ENCODE peak calls at places on chromosomes 16 and 17, in four cellular contexts. One of them, this sample, is unnamed.

GRCh38 chr17:2214047-2214717 is 89.4 kb downstream of the SMG6 start:
- DNase-seq in HepG2: no peak
- DNase-seq in WTC11: no peak
- DNase-seq in K562: peak; percentile 55
- DNase-seq in this sample: no peak

GRCh38 chr17:79047923-79048825 is 24.2 kb downstream of the C1QTNF1 start:
- DNase-seq in HepG2: no peak
- DNase-seq in WTC11: no peak
- DNase-seq in K562: no peak
- DNase-seq in this sample: no peak

GRCh38 chr17:60165223-60165622 is 15.4 kb downstream of the CA4 start:
- DNase-seq in HepG2: no peak
- DNase-seq in WTC11: no peak
- DNase-seq in K562: no peak
- DNase-seq in this sample: no peak

GRCh38 chr16:66610111-66610820 is 5.8 kb downstream of the CMTM3 start:
- DNase-seq in HepG2: no peak
- DNase-seq in WTC11: no peak
- DNase-seq in K562: no peak
- DNase-seq in this sample: no peak

GRCh38 chr17:32588982-32589381 is 102.2 kb downstream of the CDK5R1 start:
- DNase-seq in HepG2: peak; percentile 11
- DNase-seq in WTC11: peak; percentile 46
- DNase-seq in K562: peak; percentile 29
- DNase-seq in this sample: no peak

GRCh38 chr17:60301644-60302043 is 90.3 kb downstream of the USP32 start:
- DNase-seq in HepG2: no peak
- DNase-seq in WTC11: no peak
- DNase-seq in K562: no peak
- DNase-seq in this sample: no peak

GRCh38 chr16:3774156-3774767 is 56.9 kb upstream of the TRAP1 start:
- DNase-seq in HepG2: no peak
- DNase-seq in WTC11: no peak
- DNase-seq in K562: no peak
- DNase-seq in this sample: no peak

GRCh38 chr17:49003557-49004511 is 6.6 kb downstream of the IGF2BP1 start:
- DNase-seq in HepG2: no peak
- DNase-seq in WTC11: peak; percentile 54
- DNase-seq in K562: peak; percentile 61
- DNase-seq in this sample: no peak

GRCh38 chr16:23026777-23027362 is 122.4 kb downstream of the USP31 start:
- DNase-seq in HepG2: peak; percentile 37
- DNase-seq in WTC11: peak; percentile 58
- DNase-seq in K562: peak; percentile 12
- DNase-seq in this sample: no peak

GRCh38 chr17:51056813-51057510 is 63.7 kb downstream of the SPAG9 start:
- DNase-seq in HepG2: peak; percentile 68
- DNase-seq in WTC11: peak; percentile 40
- DNase-seq in K562: peak; percentile 55
- DNase-seq in this sample: no peak

GRCh38 chr17:48577946-48578615 is at the start of gene HOXB4:
- DNase-seq in HepG2: no peak
- DNase-seq in WTC11: peak; percentile 73
- DNase-seq in K562: peak; percentile 95
- DNase-seq in this sample: peak; percentile 43

GRCh38 chr17:7833011-7833794 is 814 bp upstream of the KDM6B start:
- DNase-seq in HepG2: no peak
- DNase-seq in WTC11: no peak
- DNase-seq in K562: no peak
- DNase-seq in this sample: no peak

GRCh38 chr17:57605734-57606105 is 139.4 kb downstream of the CCDC182 start:
- DNase-seq in HepG2: no peak
- DNase-seq in WTC11: no peak
- DNase-seq in K562: no peak
- DNase-seq in this sample: no peak

GRCh38 chr17:64499805-64500486 is 3.1 kb upstream of the POLG2 start:
- DNase-seq in HepG2: no peak
- DNase-seq in WTC11: no peak
- DNase-seq in K562: no peak
- DNase-seq in this sample: no peak

GRCh38 chr16:66419527-66419926 is 7.6 kb upstream of the BEAN1 start:
- DNase-seq in HepG2: no peak
- DNase-seq in WTC11: no peak
- DNase-seq in K562: no peak
- DNase-seq in this sample: no peak

GRCh38 chr16:8923199-8923598 is 40.5 kb downstream of the USP7 start:
- DNase-seq in HepG2: no peak
- DNase-seq in WTC11: no peak
- DNase-seq in K562: peak; percentile 7
- DNase-seq in this sample: no peak

GRCh38 chr17:68161644-68162428 is 86.0 kb upstream of the AMZ2 start:
- DNase-seq in HepG2: no peak
- DNase-seq in WTC11: no peak
- DNase-seq in K562: no peak
- DNase-seq in this sample: no peak

GRCh38 chr16:2776500-2777139 is 460 bp downstream of the ELOB start:
- DNase-seq in HepG2: no peak
- DNase-seq in WTC11: peak; percentile 37
- DNase-seq in K562: peak; percentile 32
- DNase-seq in this sample: no peak

GRCh38 chr16:77993586-77993985 is 28.8 kb upstream of the CLEC3A start:
- DNase-seq in HepG2: no peak
- DNase-seq in WTC11: no peak
- DNase-seq in K562: no peak
- DNase-seq in this sample: no peak

GRCh38 chr16:48194828-48195566 is 39.2 kb upstream of the ABCC12 start:
- DNase-seq in HepG2: peak; percentile 86
- DNase-seq in WTC11: no peak
- DNase-seq in K562: no peak
- DNase-seq in this sample: no peak

GRCh38 chr17:72890711-72891110 is 201.8 kb downstream of the SLC39A11 start:
- DNase-seq in HepG2: no peak
- DNase-seq in WTC11: no peak
- DNase-seq in K562: peak; percentile 44
- DNase-seq in this sample: no peak

GRCh38 chr16:59339871-59340270 is 605.8 kb upstream of the GOT2 start:
- DNase-seq in HepG2: no peak
- DNase-seq in WTC11: no peak
- DNase-seq in K562: no peak
- DNase-seq in this sample: no peak

GRCh38 chr17:68738044-68738443 is 136.9 kb upstream of the FAM20A start:
- DNase-seq in HepG2: no peak
- DNase-seq in WTC11: no peak
- DNase-seq in K562: no peak
- DNase-seq in this sample: no peak

GRCh38 chr16:2224183-2224486 is 744 bp downstream of the E4F1 start:
- DNase-seq in HepG2: peak; percentile 45
- DNase-seq in WTC11: no peak
- DNase-seq in K562: peak; percentile 77
- DNase-seq in this sample: no peak

GRCh38 chr16:54288592-54289241 is 2.1 kb upstream of the IRX3 start:
- DNase-seq in HepG2: no peak
- DNase-seq in WTC11: no peak
- DNase-seq in K562: no peak
- DNase-seq in this sample: no peak

GRCh38 chr17:48540213-48540612 is 4.7 kb downstream of the HOXB2 start:
- DNase-seq in HepG2: no peak
- DNase-seq in WTC11: no peak
- DNase-seq in K562: no peak
- DNase-seq in this sample: no peak

GRCh38 chr16:30053376-30054015 is 12.1 kb upstream of the ALDOA start:
- DNase-seq in HepG2: no peak
- DNase-seq in WTC11: no peak
- DNase-seq in K562: no peak
- DNase-seq in this sample: no peak

GRCh38 chr16:88783391-88784073 is 1.5 kb downstream of the PIEZO1 start:
- DNase-seq in HepG2: no peak
- DNase-seq in WTC11: no peak
- DNase-seq in K562: no peak
- DNase-seq in this sample: no peak

GRCh38 chr17:66373944-66374817 is 71.8 kb downstream of the PRKCA start:
- DNase-seq in HepG2: no peak
- DNase-seq in WTC11: no peak
- DNase-seq in K562: peak; percentile 54
- DNase-seq in this sample: no peak

GRCh38 chr17:82963104-82963950 is 116.1 kb upstream of the METRNL start:
- DNase-seq in HepG2: no peak
- DNase-seq in WTC11: peak; percentile 86
- DNase-seq in K562: no peak
- DNase-seq in this sample: no peak

GRCh38 chr17:83192161-83192788 is 112.9 kb downstream of the METRNL start:
- DNase-seq in HepG2: no peak
- DNase-seq in WTC11: peak; percentile 4
- DNase-seq in K562: no peak
- DNase-seq in this sample: no peak

DNA sequence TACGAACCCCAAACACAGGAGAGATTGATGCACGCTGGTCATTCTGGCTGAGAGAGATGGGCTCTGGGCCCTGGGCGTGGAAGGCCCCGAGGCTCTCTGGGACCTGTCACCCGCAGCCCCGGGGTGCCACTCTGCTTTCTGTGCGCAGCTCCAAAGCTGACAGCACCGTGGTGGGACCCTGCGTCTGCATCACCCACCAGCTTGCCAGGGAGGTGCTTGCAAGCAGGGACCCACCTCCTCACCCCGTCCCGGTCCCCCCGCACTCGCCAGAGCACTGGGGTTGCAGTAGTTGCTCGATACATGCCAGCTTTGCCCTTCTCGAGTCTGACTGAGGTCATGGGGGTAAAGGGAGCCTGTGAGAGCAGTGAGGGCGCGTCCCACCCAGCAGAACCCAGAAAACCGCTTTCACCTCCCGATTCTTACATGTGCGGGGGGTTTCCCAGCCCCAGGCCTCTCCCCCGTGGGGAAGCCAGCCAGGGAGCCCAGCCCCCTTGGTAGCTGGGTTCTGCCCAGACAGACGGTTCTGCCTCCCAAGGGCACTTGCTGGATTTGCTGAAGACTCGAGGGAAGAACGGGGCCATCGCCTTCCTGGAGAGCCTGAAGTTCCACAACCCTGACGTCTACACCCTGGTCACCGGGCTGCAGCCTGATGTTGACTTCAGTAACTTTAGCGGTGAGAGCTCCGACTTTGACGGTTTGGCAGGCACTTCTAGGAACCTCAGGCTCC is 12.5 kb downstream of the CARD14 start:
- DNase-seq in HepG2: no peak
- DNase-seq in WTC11: no peak
- DNase-seq in K562: no peak
- DNase-seq in this sample: no peak
- TF ChIP-seq CREM in HepG2: no peak
- TF ChIP-seq CREM in WTC11: no peak
- TF ChIP-seq CREM in K562: no peak
- TF ChIP-seq CREM in this sample: no peak

GRCh38 chr16:674968-675883 is at the start of gene RHBDL1:
- DNase-seq in HepG2: peak; percentile 26
- DNase-seq in WTC11: peak; percentile 60
- DNase-seq in K562: peak; percentile 90
- DNase-seq in this sample: no peak
- TF ChIP-seq CREM in HepG2: no peak
- TF ChIP-seq CREM in WTC11: no peak
- TF ChIP-seq CREM in K562: no peak
- TF ChIP-seq CREM in this sample: no peak

DNA sequence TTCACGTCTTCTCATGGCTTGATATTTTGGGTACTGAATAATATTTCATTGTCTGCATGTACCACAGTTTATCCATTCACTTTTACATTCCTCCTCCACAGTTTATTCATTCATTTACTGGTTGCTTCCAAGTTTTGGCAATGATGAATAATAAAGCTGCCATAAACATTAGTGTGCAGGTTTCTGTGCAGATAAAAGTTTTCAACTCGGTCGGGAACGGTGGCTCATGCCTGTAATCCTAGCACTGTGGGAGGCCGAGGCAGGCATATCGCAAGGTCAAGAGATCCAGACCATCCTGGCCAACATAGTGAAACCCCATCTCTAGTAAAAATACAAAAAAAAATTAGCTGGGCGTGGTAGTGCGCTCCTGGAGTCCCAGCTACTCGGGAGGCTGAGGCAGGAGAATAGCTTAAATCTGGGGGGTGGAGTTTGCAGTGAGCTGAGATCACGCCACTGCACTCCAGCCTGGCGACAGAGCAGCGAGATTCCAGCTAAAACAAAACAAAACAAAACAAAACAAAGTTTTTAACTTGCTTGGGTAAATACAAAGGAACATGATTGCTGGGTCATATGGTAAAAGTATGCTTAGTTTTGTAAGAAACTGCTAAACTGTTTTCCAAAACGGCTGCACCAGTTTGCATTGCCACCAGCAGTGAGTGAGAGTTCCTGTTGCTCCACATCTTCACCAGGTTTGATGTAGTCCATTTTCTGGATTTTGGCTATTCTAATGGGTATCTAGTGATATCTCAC is 89.5 kb downstream of the WWP2 start:
- DNase-seq in HepG2: no peak
- DNase-seq in WTC11: no peak
- DNase-seq in K562: no peak
- DNase-seq in this sample: no peak
- TF ChIP-seq CREM in HepG2: no peak
- TF ChIP-seq CREM in WTC11: no peak
- TF ChIP-seq CREM in K562: no peak
- TF ChIP-seq CREM in this sample: no peak

GRCh38 chr17:76090517-76091135 is 11.6 kb downstream of the ZACN start:
- DNase-seq in HepG2: no peak
- DNase-seq in WTC11: no peak
- DNase-seq in K562: no peak
- DNase-seq in this sample: no peak
- TF ChIP-seq CREM in HepG2: no peak
- TF ChIP-seq CREM in WTC11: no peak
- TF ChIP-seq CREM in K562: no peak
- TF ChIP-seq CREM in this sample: no peak

DNA sequence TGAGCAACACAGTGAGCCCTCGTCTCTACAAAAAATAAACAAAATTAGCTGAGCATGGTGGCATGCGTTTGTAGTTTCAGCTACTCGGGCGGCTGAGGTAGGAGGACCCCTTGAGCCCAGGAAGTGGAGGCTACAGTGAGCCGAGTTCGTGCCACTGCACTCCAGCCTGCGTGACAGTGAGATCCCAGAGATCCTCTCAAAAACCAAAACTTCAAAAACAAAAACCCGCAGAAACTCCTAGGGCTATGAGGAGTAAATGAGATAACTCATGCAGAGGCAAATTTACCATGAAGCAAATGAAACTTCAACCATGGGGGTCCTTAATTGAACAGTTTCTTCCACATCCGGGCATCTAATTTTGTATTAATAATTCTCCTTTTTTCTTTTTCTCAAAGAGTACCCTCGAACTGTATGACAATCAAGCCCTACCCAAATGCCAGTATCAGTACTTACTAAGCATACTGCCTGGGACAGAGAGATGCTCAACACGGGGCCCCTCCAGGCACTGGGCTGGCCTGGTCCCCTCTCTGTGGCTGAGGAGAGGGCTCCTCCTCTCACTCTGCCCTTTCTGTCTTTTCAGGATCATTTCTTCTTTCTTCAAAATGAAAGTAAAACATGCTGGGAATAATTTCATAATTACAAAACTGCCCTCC is 789 bp upstream of the PIPOX start:
- DNase-seq in HepG2: no peak
- DNase-seq in WTC11: no peak
- DNase-seq in K562: no peak
- DNase-seq in this sample: no peak
- TF ChIP-seq CREM in HepG2: no peak
- TF ChIP-seq CREM in WTC11: no peak
- TF ChIP-seq CREM in K562: no peak
- TF ChIP-seq CREM in this sample: no peak

GRCh38 chr17:4788807-4789700 is at the start of gene GLTPD2:
- DNase-seq in HepG2: peak; percentile 82
- DNase-seq in WTC11: peak; percentile 34
- DNase-seq in K562: no peak
- DNase-seq in this sample: no peak
- TF ChIP-seq CREM in HepG2: no peak
- TF ChIP-seq CREM in WTC11: no peak
- TF ChIP-seq CREM in K562: no peak
- TF ChIP-seq CREM in this sample: no peak

This sample was measured in GM12878.